ENCODE peak calls at places on chromosomes 2 and 18, in eight cellular contexts. R, O, L, Y, A, P, X and J are unnamed samples.

GRCh38 chr18:27378396-27379094 is 193.4 kb upstream of the CHST9 start:
- DNase-seq in L (no peak), P (no peak), O (no peak), A (peak), X (no peak), Y (no peak), R (no peak), J (no peak)

GRCh38 chr18:61991836-61992235 is 99.0 kb upstream of the RNF152 start:
- DNase-seq in O (no peak), P (no peak), R (no peak), L (no peak), X (no peak), Y (no peak), A (no peak), J (no peak)

GRCh38 chr2:128605931-128606330 is 287.3 kb upstream of the HS6ST1 start:
- DNase-seq in Y (no peak), A (no peak), O (peak), X (no peak), P (no peak), L (no peak), R (peak), J (no peak)

GRCh38 chr2:134243244-134243643 is 10.6 kb upstream of the MGAT5 start:
- DNase-seq in P (no peak), X (no peak), A (no peak), R (no peak), O (no peak), Y (no peak), L (no peak), J (no peak)

GRCh38 chr2:69057660-69058059 is 44.7 kb downstream of the ANTXR1 start:
- DNase-seq in L (no peak), O (no peak), A (peak), Y (no peak), X (no peak), R (no peak), P (no peak), J (no peak)

GRCh38 chr2:151775057-151775740 is 40.9 kb upstream of the NEB start:
- DNase-seq in X (no peak), O (no peak), L (no peak), P (no peak), R (no peak), Y (no peak), A (peak), J (no peak)

GRCh38 chr2:241895732-241896641 is 26.5 kb downstream of the RTP5 start:
- DNase-seq in R (peak), A (peak), L (peak), Y (peak), X (peak), P (no peak), O (peak), J (peak)

GRCh38 chr2:16177671-16178180 is 237.4 kb downstream of the MYCN start:
- DNase-seq in X (no peak), L (no peak), A (no peak), R (no peak), Y (no peak), P (no peak), O (no peak), J (no peak)

GRCh38 chr2:72583376-72583775 is 242.5 kb downstream of the EXOC6B start:
- DNase-seq in A (peak), R (no peak), L (no peak), O (no peak), P (no peak), Y (no peak), X (no peak), J (no peak)

GRCh38 chr2:70671059-70671685 is 96.8 kb downstream of the ADD2 start:
- DNase-seq in X (no peak), Y (no peak), L (no peak), A (peak), O (no peak), P (no peak), R (no peak), J (no peak)

GRCh38 chr2:160368988-160369935 is 124.3 kb downstream of the RBMS1 start:
- DNase-seq in R (no peak), Y (no peak), O (no peak), X (no peak), A (peak), L (no peak), P (no peak), J (no peak)

GRCh38 chr2:134690629-134691215 is 28.1 kb downstream of the TMEM163 start:
- DNase-seq in A (no peak), O (no peak), X (no peak), L (no peak), R (no peak), P (no peak), Y (no peak), J (no peak)

GRCh38 chr2:48144777-48145176 is 238.5 kb upstream of the FBXO11 start:
- DNase-seq in A (peak), X (no peak), L (peak), O (no peak), Y (no peak), R (no peak), P (no peak), J (no peak)

GRCh38 chr2:8510519-8510918 is 171.3 kb upstream of the ID2 start:
- DNase-seq in O (no peak), A (no peak), Y (no peak), X (no peak), P (peak), L (no peak), R (no peak), J (no peak)

GRCh38 chr2:15828576-15828975 is 111.8 kb upstream of the MYCN start:
- DNase-seq in L (no peak), Y (no peak), A (no peak), X (no peak), O (no peak), R (no peak), P (no peak), J (no peak)

GRCh38 chr18:34864836-34865497 is 154.9 kb downstream of the DTNA start:
- DNase-seq in X (no peak), R (no peak), Y (no peak), A (no peak), O (no peak), L (no peak), P (no peak), J (no peak)

GRCh38 chr2:74583504-74583903 is 29.0 kb downstream of the DOK1 start:
- DNase-seq in R (no peak), L (no peak), P (no peak), Y (no peak), A (peak), X (no peak), O (no peak), J (no peak)

GRCh38 chr2:136384541-136385303 is 266.8 kb upstream of the CXCR4 start:
- DNase-seq in L (peak), R (no peak), A (peak), O (no peak), P (no peak), Y (no peak), X (peak), J (no peak)

GRCh38 chr18:47909484-47909883 is 21.0 kb downstream of the SMAD2 start:
- DNase-seq in O (no peak), P (no peak), L (no peak), A (no peak), R (no peak), X (no peak), Y (no peak), J (no peak)

GRCh38 chr18:26089247-26090129 is 925 bp downstream of the SS18 start:
- DNase-seq in X (peak), L (peak), P (no peak), Y (no peak), O (no peak), R (no peak), A (peak), J (no peak)

GRCh38 chr2:54704688-54705605 is 18.5 kb upstream of the EML6 start:
- DNase-seq in Y (no peak), R (no peak), L (peak), P (no peak), A (peak), X (no peak), O (no peak), J (no peak)

GRCh38 chr18:76558881-76559667 is 64.0 kb upstream of the ZNF516 start:
- DNase-seq in O (no peak), X (no peak), Y (no peak), L (no peak), R (no peak), A (peak), P (no peak), J (peak)

GRCh38 chr2:127000937-127001336 is 102.2 kb downstream of the TEX51 start:
- DNase-seq in L (no peak), Y (no peak), X (no peak), O (no peak), P (no peak), A (peak), R (no peak), J (no peak)

GRCh38 chr2:79219383-79219988 is 59.9 kb upstream of the REG3A start:
- DNase-seq in P (no peak), Y (no peak), X (no peak), L (peak), A (peak), O (no peak), R (peak), J (no peak)

GRCh38 chr2:226426292-226426736 is 373.3 kb downstream of the IRS1 start:
- DNase-seq in O (no peak), P (no peak), L (no peak), A (peak), Y (no peak), R (no peak), X (no peak), J (no peak)

GRCh38 chr2:51717318-51717717 is 685.4 kb upstream of the NRXN1 start:
- DNase-seq in L (no peak), P (no peak), R (no peak), X (no peak), O (no peak), A (peak), Y (no peak), J (no peak)

GRCh38 chr18:57148263-57148662 is 1.4 kb downstream of the BOD1L2 start:
- DNase-seq in O (no peak), P (no peak), Y (no peak), L (no peak), X (no peak), R (no peak), A (no peak), J (no peak)

GRCh38 chr2:122737429-122738077 is 982.1 kb downstream of the TSN start:
- DNase-seq in A (peak), R (no peak), L (no peak), X (no peak), O (no peak), Y (no peak), P (no peak), J (no peak)

GRCh38 chr2:134665729-134666506 is 52.9 kb downstream of the TMEM163 start:
- DNase-seq in R (no peak), X (no peak), L (no peak), O (no peak), A (no peak), P (no peak), Y (no peak), J (no peak)

GRCh38 chr2:203782262-203782976 is 76.0 kb downstream of the CD28 start:
- DNase-seq in R (peak), P (no peak), A (peak), X (peak), O (no peak), L (peak), Y (no peak), J (no peak)

GRCh38 chr2:240688563-240688919 is 3.1 kb upstream of the AQP12A start:
- DNase-seq in R (no peak), Y (no peak), P (no peak), X (no peak), A (no peak), O (no peak), L (no peak), J (peak)

GRCh38 chr2:12451726-12452125 is 265.0 kb upstream of the TRIB2 start:
- DNase-seq in Y (no peak), A (no peak), O (no peak), L (no peak), P (no peak), X (no peak), R (no peak), J (no peak)

GRCh38 chr2:62304429-62305417 is 108.8 kb downstream of the B3GNT2 start:
- DNase-seq in X (peak), P (peak), L (no peak), A (peak), R (peak), Y (peak), O (peak), J (peak)

GRCh38 chr2:199463000-199463692 is 5.4 kb upstream of the SATB2 start:
- DNase-seq in Y (peak), R (peak), X (no peak), O (no peak), L (peak), P (peak), A (peak), J (peak)

GRCh38 chr18:9619990-9620389 is 5.6 kb upstream of the PPP4R1 start:
- DNase-seq in R (no peak), X (no peak), A (peak), P (no peak), Y (no peak), O (no peak), L (no peak), J (no peak)

GRCh38 chr2:223591596-223591995 is 10.6 kb downstream of the SCG2 start:
- DNase-seq in L (no peak), P (no peak), Y (no peak), X (no peak), O (no peak), R (no peak), A (peak), J (no peak)

GRCh38 chr2:96685592-96686459 is 43.3 kb downstream of the FER1L5 start:
- DNase-seq in P (peak), A (peak), X (no peak), R (no peak), L (peak), Y (peak), O (peak), J (no peak)

GRCh38 chr2:228987441-228988155 is 283.5 kb downstream of the PID1 start:
- DNase-seq in A (no peak), L (no peak), Y (no peak), X (no peak), O (no peak), R (no peak), P (no peak), J (no peak)

GRCh38 chr2:128736689-128737545 is 418.2 kb upstream of the HS6ST1 start:
- DNase-seq in X (no peak), L (peak), O (peak), P (peak), Y (peak), A (peak), R (peak), J (peak)

GRCh38 chr2:143426296-143426695 is 297.1 kb downstream of the ARHGAP15 start:
- DNase-seq in Y (no peak), A (peak), L (no peak), R (no peak), X (no peak), O (no peak), P (no peak), J (no peak)

DNA sequence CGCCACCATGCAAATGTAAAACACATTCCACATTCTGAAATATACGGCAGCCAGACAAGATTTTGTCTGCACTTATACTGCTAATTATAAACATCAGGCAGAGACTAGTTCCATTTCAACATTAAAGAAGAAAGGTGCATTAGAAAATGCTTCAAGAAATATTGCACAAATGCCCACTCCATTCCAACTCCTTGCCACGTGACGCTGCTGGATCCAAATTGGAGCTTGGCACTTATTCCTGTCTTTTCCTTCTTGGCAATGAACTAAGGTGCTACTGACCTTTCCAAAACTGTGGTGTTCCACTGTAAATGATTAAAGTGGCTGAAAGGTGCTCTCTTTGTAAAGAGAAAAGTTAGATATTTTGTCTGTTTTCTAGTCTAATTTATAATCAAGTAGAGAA is 6.2 kb downstream of the COL6A3 start:
- DNase-seq in R (no peak), Y (no peak), A (no peak), P (no peak), L (no peak), O (peak), X (no peak), J (no peak)
- H3K27ac ChIP-seq in R (peak), Y (no peak), A (peak), P (peak), L (no peak), O (peak), X (no peak), J (peak)

GRCh38 chr2:232463701-232464533 is 8.0 kb downstream of the ALPI start:
- DNase-seq in A (no peak), L (no peak), P (no peak), X (no peak), R (no peak), Y (no peak), O (peak), J (no peak)

GRCh38 chr2:232465061-232465460 is 9.1 kb downstream of the ALPI start:
- DNase-seq in Y (peak), X (no peak), A (no peak), R (no peak), L (no peak), P (no peak), O (no peak), J (peak)

GRCh38 chr2:232466221-232466620 is 10.3 kb downstream of the ALPI start:
- DNase-seq in P (no peak), A (no peak), O (no peak), R (no peak), Y (no peak), L (no peak), X (no peak), J (no peak)

GRCh38 chr2:232460171-232460570 is 4.2 kb downstream of the ALPI start:
- DNase-seq in R (no peak), P (no peak), A (no peak), L (no peak), O (no peak), Y (no peak), X (no peak), J (no peak)

DNA sequence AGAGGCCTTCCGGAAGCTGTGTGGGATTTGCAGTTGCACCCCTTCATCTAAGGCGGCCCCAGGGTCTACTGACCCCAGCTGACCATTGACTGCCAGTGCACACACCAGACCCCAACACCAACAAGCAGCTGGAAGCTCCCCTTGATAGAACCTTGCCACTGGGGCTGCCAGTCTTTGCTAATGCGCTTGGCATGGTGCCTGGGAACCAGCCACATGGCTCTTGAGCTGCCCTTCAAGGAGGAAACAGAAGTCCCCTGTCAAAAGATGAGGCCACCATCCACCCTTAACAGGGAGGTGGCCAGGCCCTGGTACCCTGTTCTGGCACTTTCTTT is 8.5 kb downstream of the ALPI start:
- DNase-seq in P (no peak), R (no peak), L (no peak), A (no peak), O (no peak), X (no peak), Y (no peak), J (peak)
- H3K27ac ChIP-seq in P (no peak), R (no peak), L (no peak), A (no peak), O (no peak), X (no peak), Y (no peak), J (no peak)

GRCh38 chr2:186575302-186575701 is 14.6 kb upstream of the ITGAV start:
- DNase-seq in P (no peak), X (no peak), R (no peak), Y (no peak), A (peak), O (peak), L (peak), J (no peak)
- H3K27ac ChIP-seq in P (no peak), X (no peak), R (no peak), Y (no peak), A (no peak), O (peak), L (no peak), J (no peak)

GRCh38 chr2:148819019-148819418 is 56.0 kb upstream of the KIF5C start:
- DNase-seq in P (no peak), X (no peak), O (no peak), L (no peak), A (no peak), Y (no peak), R (no peak), J (no peak)
- H3K27ac ChIP-seq in P (no peak), X (no peak), O (no peak), L (no peak), A (no peak), Y (no peak), R (no peak), J (no peak)

GRCh38 chr2:234095301-234095700 is 44.8 kb downstream of the SPP2 start:
- DNase-seq in X (no peak), Y (no peak), A (no peak), P (no peak), R (no peak), O (no peak), L (no peak), J (no peak)

GRCh38 chr2:234091432-234091879 is 41.0 kb downstream of the SPP2 start:
- DNase-seq in L (no peak), A (peak), X (no peak), P (no peak), R (peak), Y (no peak), O (no peak), J (no peak)

GRCh38 chr2:234096164-234096563 is 45.7 kb downstream of the SPP2 start:
- DNase-seq in Y (no peak), R (no peak), A (no peak), L (no peak), P (no peak), X (no peak), O (no peak), J (no peak)

DNA sequence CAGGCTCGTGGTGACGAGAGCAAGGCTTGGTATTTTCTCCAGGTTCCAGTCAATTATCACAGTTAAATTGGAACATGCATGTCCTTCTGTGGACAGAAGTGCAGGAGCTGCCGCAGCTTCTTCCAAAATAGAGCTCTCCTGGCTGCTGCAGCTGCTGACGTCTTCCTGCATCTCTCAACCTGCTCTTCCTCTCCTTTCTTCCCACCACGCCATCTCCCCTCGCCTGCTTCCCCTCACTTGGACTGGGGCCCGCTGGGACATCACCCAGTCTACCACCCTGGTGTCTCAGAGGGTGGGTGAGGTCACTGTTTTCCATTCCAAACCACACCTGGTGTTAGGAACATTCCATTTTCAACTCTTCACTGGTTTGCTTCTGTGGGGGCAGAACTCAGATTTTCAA is 41.4 kb downstream of the SPP2 start:
- DNase-seq in P (no peak), L (no peak), A (peak), O (no peak), X (no peak), R (no peak), Y (no peak), J (no peak)
- H3K27ac ChIP-seq in P (no peak), L (no peak), A (no peak), O (no peak), X (no peak), R (peak), Y (no peak), J (peak)

GRCh38 chr2:121524650-121525425 is 5.8 kb upstream of the RNU4ATAC start:
- DNase-seq in P (no peak), O (no peak), R (no peak), A (no peak), Y (no peak), X (no peak), L (peak), J (no peak)
- H3K27ac ChIP-seq in P (peak), O (no peak), R (no peak), A (no peak), Y (no peak), X (no peak), L (peak), J (no peak)

DNA sequence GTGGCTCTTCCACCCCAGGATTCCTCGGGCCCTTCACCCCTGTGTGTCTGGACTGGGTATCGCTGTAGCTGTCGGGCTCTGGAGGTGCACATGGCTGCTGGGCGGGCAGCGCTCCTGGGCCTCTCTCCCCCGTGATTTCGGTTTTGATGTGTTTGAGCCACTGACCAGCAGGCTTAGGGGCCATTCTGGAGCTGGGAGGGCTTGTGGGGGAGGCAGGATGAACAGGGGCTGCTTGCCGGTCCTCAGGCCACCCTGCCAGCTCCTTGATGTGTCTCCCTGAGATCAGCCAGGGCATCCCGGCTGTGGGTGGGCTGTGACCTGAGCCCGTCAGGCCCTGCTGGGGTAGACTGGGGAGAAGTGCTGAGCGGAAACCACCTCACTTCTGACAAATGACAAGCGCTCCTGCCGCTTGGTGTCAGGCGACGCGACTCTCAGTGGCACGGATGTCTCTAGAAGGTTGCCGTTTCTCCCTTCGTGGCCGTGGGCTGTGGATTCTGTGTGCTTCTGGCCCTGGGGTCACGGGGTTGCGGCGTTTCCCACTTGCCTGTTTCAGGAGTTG is 45.6 kb downstream of the NFATC1 start:
- DNase-seq in R (no peak), A (no peak), Y (no peak), O (no peak), P (no peak), X (no peak), L (no peak), J (no peak)
- H3K27ac ChIP-seq in R (no peak), A (no peak), Y (no peak), O (no peak), P (no peak), X (no peak), L (no peak), J (no peak)